ENCODE peak calls at places on chromosomes 13 and 19, in six cellular contexts. W is cardiac fibroblast; N is GM23248; A is neural progenitor cell; C is naive thymus-derived CD4-positive, alpha-beta T cell; V is tibial artery. T is an unnamed sample.

GRCh38 chr13:23600534-23600933 is 30.3 kb downstream of the TNFRSF19 start:
- DNase-seq in C (no peak), A (no peak), V (no peak), N (no peak), W (no peak), T (no peak)

GRCh38 chr13:99987180-99988047 is 5.8 kb downstream of the ZIC2 start:
- DNase-seq in C (no peak), A (peak; percentile 71), V (no peak), W (no peak), N (no peak), T (no peak)

GRCh38 chr19:55446060-55446459 is 3.0 kb upstream of the SHISA7 start:
- DNase-seq in A (no peak), W (no peak), N (no peak), C (no peak), V (no peak), T (no peak)

GRCh38 chr19:55289117-55289796 is 5.5 kb downstream of the BRSK1 start:
- DNase-seq in N (peak; percentile 37), V (no peak), W (no peak), C (no peak), A (no peak), T (no peak)

GRCh38 chr13:111143875-111144540 is 28.9 kb downstream of the ARHGEF7 start:
- DNase-seq in N (peak; percentile 38), W (peak; percentile 17), V (no peak), A (no peak), C (no peak), T (no peak)

GRCh38 chr19:54573330-54573872 is at the start of gene LILRA2:
- DNase-seq in A (no peak), N (no peak), V (no peak), W (no peak), C (no peak), T (no peak)

GRCh38 chr13:112748947-112749346 is 59.1 kb downstream of the ATP11A start:
- DNase-seq in N (peak; percentile 58), W (no peak), C (no peak), V (no peak), A (no peak), T (no peak)

GRCh38 chr19:33595783-33596182 is 26.0 kb upstream of the CHST8 start:
- DNase-seq in W (no peak), V (no peak), N (no peak), A (no peak), C (no peak), T (no peak)

GRCh38 chr19:49749055-49749716 is 13.9 kb downstream of the TSKS start:
- DNase-seq in A (no peak), V (no peak), W (peak; percentile 44), C (no peak), N (peak; percentile 57), T (no peak)

GRCh38 chr13:45162821-45163220 is 38.0 kb downstream of the KCTD4 start:
- DNase-seq in N (peak; percentile 93), A (no peak), V (no peak), C (no peak), W (peak; percentile 92), T (no peak)

GRCh38 chr19:6161271-6161850 is 25.9 kb downstream of the ACSBG2 start:
- DNase-seq in C (peak; percentile 89), N (peak; percentile 14), W (peak; percentile 3), A (peak; percentile 12), V (no peak), T (peak; percentile 62)

GRCh38 chr19:48461982-48462655 is 6.7 kb downstream of the KCNJ14 start:
- DNase-seq in C (no peak), A (peak; percentile 39), V (no peak), W (no peak), N (no peak), T (no peak)

GRCh38 chr13:65856464-65856863 is 1373.7 kb downstream of the PCDH9 start:
- DNase-seq in A (no peak), W (peak; percentile 66), C (no peak), V (no peak), N (peak; percentile 0), T (no peak)

GRCh38 chr13:39394811-39395685 is 207.9 kb downstream of the LHFPL6 start:
- DNase-seq in N (no peak), A (no peak), W (no peak), V (no peak), C (no peak), T (no peak)

GRCh38 chr13:99871249-99871898 is 100.2 kb downstream of the ZIC5 start:
- DNase-seq in A (no peak), N (no peak), W (no peak), V (no peak), C (no peak), T (no peak)

GRCh38 chr13:58324130-58324529 is 692.6 kb downstream of the PCDH17 start:
- DNase-seq in W (no peak), A (no peak), N (no peak), V (no peak), C (no peak), T (no peak)

GRCh38 chr19:45251452-45252354 is 632 bp downstream of the MARK4 start:
- DNase-seq in V (no peak), W (no peak), N (peak; percentile 56), C (no peak), A (peak; percentile 74), T (peak; percentile 12)

GRCh38 chr13:36981156-36981743 is 17.9 kb downstream of the ALG5 start:
- DNase-seq in N (peak; percentile 75), A (peak; percentile 46), C (no peak), V (no peak), W (peak; percentile 78), T (no peak)

GRCh38 chr19:48568345-48568886 is 16.4 kb downstream of the SULT2B1 start:
- DNase-seq in C (no peak), N (peak; percentile 98), A (peak; percentile 26), W (peak; percentile 84), V (peak; percentile 89), T (no peak)

GRCh38 chr19:35533822-35534521 is 716 bp downstream of the GAPDHS start:
- DNase-seq in W (peak; percentile 32), C (peak; percentile 35), A (peak; percentile 58), N (peak; percentile 48), V (no peak), T (no peak)

GRCh38 chr19:4914736-4915501 is 5.6 kb downstream of the UHRF1 start:
- DNase-seq in N (peak; percentile 94), C (peak; percentile 39), A (no peak), V (no peak), W (peak; percentile 82), T (peak; percentile 90)

GRCh38 chr13:113666324-113666660 is 727 bp upstream of the GRK1 start:
- DNase-seq in V (peak; percentile 51), W (no peak), A (no peak), C (no peak), N (no peak), T (no peak)

GRCh38 chr13:113974304-113975281 is 717 bp upstream of the C13orf46 start:
- DNase-seq in N (no peak), A (no peak), C (no peak), V (peak; percentile 60), W (no peak), T (no peak)

GRCh38 chr13:98787173-98787572 is 34.7 kb upstream of the SLC15A1 start:
- DNase-seq in C (no peak), W (no peak), N (no peak), V (no peak), A (no peak), T (no peak)

GRCh38 chr13:39918837-39919236 is 263.4 kb downstream of the COG6 start:
- DNase-seq in A (no peak), C (no peak), W (peak; percentile 80), V (no peak), N (peak; percentile 13), T (no peak)

GRCh38 chr19:47021536-47022139 is 2.0 kb downstream of the NPAS1 start:
- DNase-seq in A (peak; percentile 69), C (no peak), N (peak; percentile 57), V (no peak), W (no peak), T (no peak)

GRCh38 chr19:47020132-47020805 is 632 bp downstream of the NPAS1 start:
- DNase-seq in W (no peak), A (peak; percentile 74), N (peak; percentile 80), V (no peak), C (no peak), T (no peak)

GRCh38 chr19:47019431-47020041 is at the start of gene NPAS1:
- DNase-seq in N (peak; percentile 60), A (peak; percentile 63), V (no peak), W (no peak), C (no peak), T (no peak)

GRCh38 chr19:47020992-47021496 is 1.4 kb downstream of the NPAS1 start:
- DNase-seq in V (no peak), A (peak; percentile 41), N (peak; percentile 65), C (no peak), W (no peak), T (no peak)

DNA sequence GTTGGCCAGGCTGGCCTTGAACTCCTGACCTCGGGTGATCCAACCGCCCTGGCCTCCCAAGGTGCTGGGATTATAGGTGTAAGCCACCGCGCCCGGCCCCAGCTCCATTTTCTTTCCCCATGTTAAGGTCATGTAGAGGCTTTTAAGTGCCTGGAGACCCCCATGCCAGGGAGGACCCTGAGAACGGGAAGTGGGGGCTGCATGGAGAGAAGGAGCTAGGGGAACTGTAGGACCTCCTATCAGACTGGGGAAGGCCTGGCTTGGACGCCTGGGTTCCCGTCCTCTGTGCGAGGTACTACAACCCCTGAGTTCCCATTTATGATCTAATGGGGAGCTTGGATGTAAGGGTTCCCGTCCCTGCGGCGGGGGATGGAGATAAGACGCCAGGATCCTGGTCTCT is 714 bp upstream of the NPAS1 start:
- DNase-seq in C (no peak), N (no peak), W (no peak), V (no peak), A (no peak), T (no peak)
- H3K4me3 ChIP-seq in C (no peak overlapping the region), N (no peak overlapping the region), W (no peak overlapping the region), V (no peak overlapping the region), A (no peak overlapping the region), T (no peak overlapping the region)

GRCh38 chr19:52688335-52688734 is 46.5 kb downstream of the ZNF611 start:
- DNase-seq in N (no peak), V (no peak), C (no peak), W (no peak), A (no peak), T (no peak)
- H3K4me3 ChIP-seq in N (peak overlapping the region; percentile 90), V (no peak overlapping the region), C (no peak overlapping the region), W (no peak overlapping the region), A (no peak overlapping the region), T (no peak overlapping the region)

DNA sequence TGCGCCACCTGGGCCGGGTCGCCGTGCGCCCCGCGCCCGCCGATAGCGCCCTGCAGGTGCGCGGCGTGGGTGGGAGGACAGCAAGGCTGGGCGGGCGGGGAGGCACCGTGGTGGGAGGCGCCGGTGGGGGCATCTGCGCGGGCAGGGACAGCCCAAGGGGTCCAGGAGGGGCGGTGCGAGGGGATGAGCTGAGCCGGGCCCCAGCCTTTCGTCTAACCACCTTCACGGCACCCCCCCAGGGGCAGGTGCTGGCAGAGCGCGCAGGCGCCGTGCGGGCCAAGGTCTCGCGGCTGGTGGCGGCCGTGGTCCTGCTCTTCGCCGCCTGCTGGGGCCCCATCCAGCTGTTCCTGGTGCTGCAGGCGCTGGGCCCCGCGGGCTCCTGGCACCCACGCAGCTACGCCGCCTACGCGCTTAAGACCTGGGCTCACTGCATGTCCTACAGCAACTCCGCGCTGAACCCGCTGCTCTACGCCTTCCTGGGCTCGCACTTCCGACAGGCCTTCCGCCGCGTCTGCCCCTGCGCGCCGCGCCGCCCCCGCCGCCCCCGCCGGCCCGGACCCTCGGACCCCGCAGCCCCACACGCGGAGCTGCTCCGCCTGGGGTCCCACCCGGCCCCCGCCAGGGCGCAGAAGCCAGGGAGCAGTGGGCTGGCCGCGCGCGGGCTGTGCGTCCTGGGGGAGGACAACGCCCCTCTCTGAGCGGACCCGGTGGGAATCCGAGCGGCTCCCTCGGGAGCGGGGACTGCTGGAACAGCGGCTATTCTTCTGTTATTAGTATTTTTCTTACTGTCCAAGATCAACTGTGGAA is 3.1 kb downstream of the KISS1R start:
- DNase-seq in W (no peak), A (peak; percentile 46), V (no peak), C (peak; percentile 67), N (peak; percentile 55), T (peak; percentile 85)
- H3K4me3 ChIP-seq in W (peak overlapping the region; percentile 14), A (peak overlapping the region; percentile 41), V (peak overlapping the region; percentile 28), C (peak overlapping the region; percentile 21), N (no peak overlapping the region), T (peak overlapping the region; percentile 45)

GRCh38 chr13:49690990-49691886 is at the start of gene EBPL:
- DNase-seq in A (peak; percentile 93), W (peak; percentile 82), C (peak; percentile 64), V (peak; percentile 95), N (peak; percentile 91), T (peak; percentile 73)
- H3K4me3 ChIP-seq in A (peak within 1 kb of the TSS; percentile 59), W (peak within 1 kb of the TSS; percentile 67), C (peak within 1 kb of the TSS; percentile 67), V (peak within 1 kb of the TSS; percentile 84), N (peak within 1 kb of the TSS; percentile 82), T (peak within 1 kb of the TSS; percentile 82)